ENCODE peak calls at places on chromosomes 5 and 9, in five cellular contexts. One of them, this sample, is unnamed.

GRCh38 chr9:105070176-105070575 is 142.2 kb upstream of the ABCA1 start:
- DNase-seq in upper lobe of right lung: no peak
- DNase-seq in CD8-positive, alpha-beta T cell: no peak
- DNase-seq in psoas muscle: no peak
- DNase-seq in fibroblast of lung: no peak
- DNase-seq in this sample: no peak

GRCh38 chr9:127809562-127810377 is 7.1 kb downstream of the FPGS start:
- DNase-seq in CD8-positive, alpha-beta T cell: no peak
- DNase-seq in fibroblast of lung: no peak
- DNase-seq in psoas muscle: no peak
- DNase-seq in upper lobe of right lung: peak; percentile 78
- DNase-seq in this sample: no peak

GRCh38 chr9:136539427-136540412 is 6.1 kb downstream of the NOTCH1 start:
- DNase-seq in CD8-positive, alpha-beta T cell: peak; percentile 94
- DNase-seq in upper lobe of right lung: peak; percentile 99
- DNase-seq in fibroblast of lung: peak; percentile 11
- DNase-seq in psoas muscle: peak; percentile 90
- DNase-seq in this sample: peak; percentile 92

GRCh38 chr9:25850803-25851202 is 172.6 kb upstream of the TUSC1 start:
- DNase-seq in CD8-positive, alpha-beta T cell: no peak
- DNase-seq in upper lobe of right lung: no peak
- DNase-seq in psoas muscle: no peak
- DNase-seq in fibroblast of lung: no peak
- DNase-seq in this sample: no peak

GRCh38 chr5:40223884-40224402 is 455.8 kb upstream of the PTGER4 start:
- DNase-seq in CD8-positive, alpha-beta T cell: no peak
- DNase-seq in fibroblast of lung: peak; percentile 89
- DNase-seq in upper lobe of right lung: no peak
- DNase-seq in psoas muscle: no peak
- DNase-seq in this sample: no peak

GRCh38 chr5:80961376-80962281 is 1.5 kb downstream of the RASGRF2 start:
- DNase-seq in upper lobe of right lung: no peak
- DNase-seq in fibroblast of lung: peak; percentile 47
- DNase-seq in psoas muscle: no peak
- DNase-seq in CD8-positive, alpha-beta T cell: peak; percentile 34
- DNase-seq in this sample: no peak

GRCh38 chr5:14667770-14668169 is 3.3 kb downstream of the OTULIN start:
- DNase-seq in fibroblast of lung: no peak
- DNase-seq in upper lobe of right lung: no peak
- DNase-seq in psoas muscle: no peak
- DNase-seq in CD8-positive, alpha-beta T cell: no peak
- DNase-seq in this sample: no peak

GRCh38 chr9:28059192-28059591 is 485.9 kb upstream of the C9orf72 start:
- DNase-seq in fibroblast of lung: no peak
- DNase-seq in psoas muscle: peak; percentile 42
- DNase-seq in upper lobe of right lung: no peak
- DNase-seq in CD8-positive, alpha-beta T cell: no peak
- DNase-seq in this sample: no peak

GRCh38 chr9:36884721-36885120 is 149.3 kb downstream of the PAX5 start:
- DNase-seq in psoas muscle: peak; percentile 16
- DNase-seq in fibroblast of lung: no peak
- DNase-seq in CD8-positive, alpha-beta T cell: no peak
- DNase-seq in upper lobe of right lung: no peak
- DNase-seq in this sample: no peak

GRCh38 chr9:31168161-31168560 is 1216.3 kb upstream of the ACO1 start:
- DNase-seq in CD8-positive, alpha-beta T cell: no peak
- DNase-seq in fibroblast of lung: no peak
- DNase-seq in psoas muscle: no peak
- DNase-seq in upper lobe of right lung: no peak
- DNase-seq in this sample: no peak

GRCh38 chr5:35926389-35927051 is 11.9 kb downstream of the CAPSL start:
- DNase-seq in psoas muscle: no peak
- DNase-seq in CD8-positive, alpha-beta T cell: peak; percentile 66
- DNase-seq in fibroblast of lung: peak; percentile 65
- DNase-seq in upper lobe of right lung: no peak
- DNase-seq in this sample: no peak

GRCh38 chr9:99820330-99821186 is 1.1 kb upstream of the NR4A3 start:
- DNase-seq in fibroblast of lung: peak; percentile 95
- DNase-seq in CD8-positive, alpha-beta T cell: peak; percentile 53
- DNase-seq in psoas muscle: peak; percentile 75
- DNase-seq in upper lobe of right lung: peak; percentile 71
- DNase-seq in this sample: peak; percentile 48

GRCh38 chr5:146656638-146657037 is 140.6 kb upstream of the GPR151 start:
- DNase-seq in CD8-positive, alpha-beta T cell: no peak
- DNase-seq in fibroblast of lung: no peak
- DNase-seq in psoas muscle: no peak
- DNase-seq in upper lobe of right lung: no peak
- DNase-seq in this sample: no peak
- H3K36me3 ChIP-seq in CD8-positive, alpha-beta T cell: no peaks in the 10 kb centered on the region
- H3K36me3 ChIP-seq in fibroblast of lung: no peaks in the 10 kb centered on the region
- H3K36me3 ChIP-seq in psoas muscle: no peaks in the 10 kb centered on the region
- H3K36me3 ChIP-seq in upper lobe of right lung: no peaks in the 10 kb centered on the region
- H3K36me3 ChIP-seq in this sample: no peaks in the 10 kb centered on the region

DNA sequence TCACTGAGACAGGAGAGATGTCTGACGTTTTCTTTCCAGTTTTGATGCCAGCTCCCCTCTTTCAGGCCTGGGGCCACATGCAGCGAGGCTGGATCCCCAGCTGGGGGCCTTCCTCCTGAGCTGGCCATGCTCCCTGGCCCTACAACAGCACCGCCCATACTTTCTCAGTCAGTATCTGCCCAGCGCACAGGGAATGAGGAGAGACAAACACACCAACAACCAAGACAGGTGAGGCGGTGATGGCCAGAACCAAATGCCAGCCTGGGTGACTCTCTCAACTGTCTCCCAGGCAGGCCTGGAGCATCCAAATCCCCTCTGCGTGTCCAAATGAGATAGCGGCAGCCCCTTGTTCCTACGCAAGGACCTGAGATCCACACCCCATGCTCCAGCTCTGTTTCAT is 109.6 kb downstream of the ROR2 start:
- DNase-seq in upper lobe of right lung: no peak
- DNase-seq in psoas muscle: no peak
- DNase-seq in CD8-positive, alpha-beta T cell: no peak
- DNase-seq in fibroblast of lung: no peak
- DNase-seq in this sample: no peak
- H3K27ac ChIP-seq in upper lobe of right lung: no peak overlapping the region
- H3K27ac ChIP-seq in psoas muscle: no peak overlapping the region
- H3K27ac ChIP-seq in CD8-positive, alpha-beta T cell: no peak overlapping the region
- H3K27ac ChIP-seq in fibroblast of lung: no peak overlapping the region
- H3K27ac ChIP-seq in this sample: no peak overlapping the region

GRCh38 chr9:89531766-89532165 is 33.9 kb upstream of the SEMA4D start:
- DNase-seq in fibroblast of lung: no peak
- DNase-seq in upper lobe of right lung: no peak
- DNase-seq in CD8-positive, alpha-beta T cell: no peak
- DNase-seq in psoas muscle: no peak
- DNase-seq in this sample: no peak

GRCh38 chr9:89529243-89530030 is 31.5 kb upstream of the SEMA4D start:
- DNase-seq in psoas muscle: no peak
- DNase-seq in fibroblast of lung: no peak
- DNase-seq in CD8-positive, alpha-beta T cell: no peak
- DNase-seq in upper lobe of right lung: no peak
- DNase-seq in this sample: no peak

GRCh38 chr9:89532478-89532877 is 34.6 kb upstream of the SEMA4D start:
- DNase-seq in fibroblast of lung: no peak
- DNase-seq in upper lobe of right lung: no peak
- DNase-seq in psoas muscle: no peak
- DNase-seq in CD8-positive, alpha-beta T cell: peak; percentile 40
- DNase-seq in this sample: no peak

GRCh38 chr9:89528540-89528939 is 30.6 kb upstream of the SEMA4D start:
- DNase-seq in psoas muscle: no peak
- DNase-seq in fibroblast of lung: no peak
- DNase-seq in CD8-positive, alpha-beta T cell: no peak
- DNase-seq in upper lobe of right lung: no peak
- DNase-seq in this sample: no peak

DNA sequence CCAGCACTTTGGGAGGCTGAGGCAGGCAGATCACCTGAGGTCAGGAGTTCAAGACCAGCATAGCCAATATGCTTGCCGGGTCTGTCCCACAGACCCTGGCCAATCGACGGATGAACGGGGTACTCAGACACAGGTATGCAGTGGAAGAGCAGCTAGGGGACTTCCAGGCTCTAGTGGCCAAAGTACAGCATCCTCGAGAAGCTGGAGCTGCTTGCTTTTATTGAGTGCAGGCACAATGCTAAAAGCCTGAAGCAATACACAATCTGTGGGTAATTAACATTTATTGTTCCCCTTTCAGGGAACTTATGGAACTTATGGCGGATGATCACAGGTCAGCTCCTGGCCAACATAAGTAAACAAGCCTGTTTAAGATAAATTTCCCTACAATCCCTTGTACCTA is 32.8 kb upstream of the SEMA4D start:
- DNase-seq in fibroblast of lung: no peak
- DNase-seq in CD8-positive, alpha-beta T cell: no peak
- DNase-seq in upper lobe of right lung: no peak
- DNase-seq in psoas muscle: no peak
- DNase-seq in this sample: no peak
- H3K4me1 ChIP-seq in fibroblast of lung: no peaks in the 10 kb centered on the region
- H3K4me1 ChIP-seq in CD8-positive, alpha-beta T cell: peaks cover 100% of the 10 kb centered on the region
- H3K4me1 ChIP-seq in upper lobe of right lung: peaks cover 10% of the 10 kb centered on the region
- H3K4me1 ChIP-seq in psoas muscle: no peaks in the 10 kb centered on the region
- H3K4me1 ChIP-seq in this sample: no peaks in the 10 kb centered on the region

GRCh38 chr5:61734001-61734400 is 401.9 kb downstream of the ZSWIM6 start:
- DNase-seq in upper lobe of right lung: no peak
- DNase-seq in psoas muscle: no peak
- DNase-seq in fibroblast of lung: no peak
- DNase-seq in CD8-positive, alpha-beta T cell: no peak
- DNase-seq in this sample: no peak

GRCh38 chr5:61732376-61732775 is 400.3 kb downstream of the ZSWIM6 start:
- DNase-seq in fibroblast of lung: peak; percentile 7
- DNase-seq in upper lobe of right lung: no peak
- DNase-seq in psoas muscle: no peak
- DNase-seq in CD8-positive, alpha-beta T cell: no peak
- DNase-seq in this sample: no peak

GRCh38 chr5:61731267-61731945 is 399.3 kb downstream of the ZSWIM6 start:
- DNase-seq in psoas muscle: no peak
- DNase-seq in upper lobe of right lung: no peak
- DNase-seq in CD8-positive, alpha-beta T cell: no peak
- DNase-seq in fibroblast of lung: no peak
- DNase-seq in this sample: no peak

GRCh38 chr5:61731946-61732314 is 399.9 kb downstream of the ZSWIM6 start:
- DNase-seq in psoas muscle: no peak
- DNase-seq in upper lobe of right lung: no peak
- DNase-seq in fibroblast of lung: no peak
- DNase-seq in CD8-positive, alpha-beta T cell: no peak
- DNase-seq in this sample: no peak

DNA sequence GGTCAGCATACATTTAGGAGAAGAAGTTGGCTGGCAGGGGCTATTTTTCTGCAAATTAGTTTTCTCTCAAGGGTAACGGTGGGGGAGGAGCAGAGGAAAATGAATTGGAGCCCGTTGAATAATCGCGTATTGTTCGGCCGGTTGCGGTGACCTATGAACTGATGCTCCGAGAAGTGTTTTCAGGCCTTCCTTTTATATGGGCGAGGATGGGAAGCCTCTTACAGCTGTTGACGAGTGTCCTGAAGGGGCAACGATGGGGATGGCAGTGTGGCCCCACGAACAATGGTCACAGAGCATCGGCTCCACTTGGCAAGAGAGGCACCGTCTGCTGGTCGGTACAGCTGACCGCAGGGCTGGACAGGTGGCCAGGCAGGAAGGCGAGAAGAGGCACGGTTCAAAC is 400.7 kb downstream of the ZSWIM6 start:
- DNase-seq in CD8-positive, alpha-beta T cell: no peak
- DNase-seq in psoas muscle: no peak
- DNase-seq in fibroblast of lung: no peak
- DNase-seq in upper lobe of right lung: no peak
- DNase-seq in this sample: no peak
- H3K36me3 ChIP-seq in CD8-positive, alpha-beta T cell: no peaks in the 10 kb centered on the region
- H3K36me3 ChIP-seq in psoas muscle: no peaks in the 10 kb centered on the region
- H3K36me3 ChIP-seq in fibroblast of lung: no peaks in the 10 kb centered on the region
- H3K36me3 ChIP-seq in upper lobe of right lung: no peaks in the 10 kb centered on the region
- H3K36me3 ChIP-seq in this sample: no peaks in the 10 kb centered on the region

This sample was measured in left ventricle myocardium inferior.